ENCODE peak calls at places on chromosome 18, in six cellular contexts. S is GDM1, B is tibial nerve, F is GM12865, H is COLO829, L is endothelial cell. K is an unnamed sample.

GRCh38 chr18:24868760-24869237 is 408.4 kb downstream of the HRH4 start:
- DNase-seq in S (no peak), L (no peak), F (no peak), B (no peak), H (no peak), K (no peak)

GRCh38 chr18:12599543-12599942 is 58.4 kb downstream of the SPIRE1 start:
- DNase-seq in H (no peak), F (no peak), S (no peak), L (no peak), B (no peak), K (no peak)

GRCh38 chr18:10386956-10387355 is 67.5 kb upstream of the APCDD1 start:
- DNase-seq in L (no peak), H (no peak), F (no peak), S (no peak), B (no peak), K (no peak)

GRCh38 chr18:12057419-12058039 is 36.1 kb upstream of the ANKRD62 start:
- DNase-seq in S (no peak), H (no peak), F (peak), B (no peak), L (no peak), K (no peak)

GRCh38 chr18:74456409-74457042 is 582 bp downstream of the DIPK1C start:
- DNase-seq in L (peak), F (no peak), S (no peak), H (no peak), B (no peak), K (no peak)

GRCh38 chr18:8501044-8501443 is 108.2 kb upstream of the RAB12 start:
- DNase-seq in H (no peak), F (no peak), B (no peak), S (no peak), L (no peak), K (no peak)

GRCh38 chr18:11149441-11150270 is at the start of gene PIEZO2:
- DNase-seq in L (peak), F (peak), B (no peak), H (peak), S (peak), K (peak)

GRCh38 chr18:79394438-79395307 is 1.1 kb upstream of the NFATC1 start:
- DNase-seq in F (no peak), L (peak), B (peak), H (no peak), S (no peak), K (no peak)

GRCh38 chr18:59620381-59620780 is 76.8 kb downstream of the CCBE1 start:
- DNase-seq in B (no peak), S (no peak), L (no peak), F (no peak), H (no peak), K (no peak)

GRCh38 chr18:34803877-34804276 is 93.8 kb downstream of the DTNA start:
- DNase-seq in H (no peak), L (no peak), S (no peak), B (no peak), F (no peak), K (no peak)

GRCh38 chr18:75107931-75108276 is 101.0 kb downstream of the PTGR3 start:
- DNase-seq in S (no peak), H (no peak), B (no peak), L (no peak), F (no peak), K (no peak)

GRCh38 chr18:11470941-11471340 is 138.5 kb upstream of the SLC35G4 start:
- DNase-seq in L (no peak), B (no peak), H (peak), F (no peak), S (no peak), K (no peak)

GRCh38 chr18:8095947-8096570 is 513.2 kb upstream of the RAB12 start:
- DNase-seq in S (no peak), H (no peak), L (no peak), F (no peak), B (no peak), K (no peak)

GRCh38 chr18:755506-755905 is 43.1 kb upstream of the ENOSF1 start:
- DNase-seq in L (no peak), B (no peak), H (no peak), F (no peak), S (no peak), K (no peak)

GRCh38 chr18:8744656-8745055 is 39.3 kb downstream of the MTCL1 start:
- DNase-seq in F (peak), H (no peak), L (no peak), S (no peak), B (no peak), K (no peak)

GRCh38 chr18:13425357-13426095 is 207.0 kb downstream of the LDLRAD4 start:
- DNase-seq in S (no peak), F (no peak), B (no peak), L (no peak), H (no peak), K (no peak)

GRCh38 chr18:79881695-79882094 is 69.8 kb downstream of the SLC66A2 start:
- DNase-seq in B (no peak), H (no peak), L (no peak), F (no peak), S (no peak), K (no peak)

GRCh38 chr18:66995270-66995669 is 391.4 kb upstream of the CDH19 start:
- DNase-seq in L (no peak), F (no peak), H (no peak), S (no peak), B (no peak), K (no peak)

GRCh38 chr18:34977787-34978532 is 63.3 kb upstream of the MAPRE2 start:
- DNase-seq in B (no peak), F (peak), L (peak), H (no peak), S (no peak), K (peak)

GRCh38 chr18:48488388-48488850 is 50.4 kb upstream of the CTIF start:
- DNase-seq in F (no peak), B (peak), H (peak), L (no peak), S (no peak), K (peak)

GRCh38 chr18:7789853-7790552 is 222.9 kb downstream of the PTPRM start:
- DNase-seq in H (peak), L (peak), F (no peak), S (no peak), B (no peak), K (no peak)

GRCh38 chr18:55419132-55419938 is 168.7 kb downstream of the TCF4 start:
- DNase-seq in L (peak), F (no peak), B (no peak), H (no peak), S (no peak), K (no peak)

GRCh38 chr18:10232062-10232461 is 222.4 kb upstream of the APCDD1 start:
- DNase-seq in S (no peak), F (no peak), L (no peak), B (no peak), H (no peak), K (no peak)

GRCh38 chr18:76538846-76539245 is 43.8 kb upstream of the ZNF516 start:
- DNase-seq in F (no peak), H (no peak), S (no peak), L (no peak), B (no peak), K (peak)

GRCh38 chr18:14924226-14924625 is 176.3 kb downstream of the ANKRD30B start:
- DNase-seq in L (no peak), B (no peak), F (no peak), S (no peak), H (no peak), K (no peak)

GRCh38 chr18:63131106-63131943 is 188.2 kb downstream of the BCL2 start:
- DNase-seq in B (peak), H (peak), F (peak), S (peak), L (peak), K (peak)

GRCh38 chr18:11071300-11071699 is 78.1 kb downstream of the PIEZO2 start:
- DNase-seq in F (no peak), B (no peak), L (no peak), S (no peak), H (no peak), K (no peak)

GRCh38 chr18:73461780-73462059 is 593.9 kb upstream of the NETO1 start:
- DNase-seq in H (no peak), S (no peak), F (no peak), L (no peak), B (no peak), K (no peak)

GRCh38 chr18:80034852-80035406 is 695 bp downstream of the RBFA start:
- DNase-seq in S (no peak), F (no peak), B (no peak), H (no peak), L (no peak), K (no peak)

GRCh38 chr18:6929370-6930102 is 188.1 kb downstream of the LAMA1 start:
- DNase-seq in H (peak), B (no peak), F (no peak), L (no peak), S (no peak), K (no peak)

GRCh38 chr18:7147399-7147798 is 29.8 kb upstream of the LAMA1 start:
- DNase-seq in F (no peak), L (no peak), B (no peak), S (no peak), H (no peak), K (no peak)

GRCh38 chr18:24695168-24695567 is 234.7 kb downstream of the HRH4 start:
- DNase-seq in B (no peak), S (no peak), L (no peak), F (no peak), H (no peak), K (no peak)

GRCh38 chr18:1488957-1489356 is 584.3 kb downstream of the ADCYAP1 start:
- DNase-seq in S (no peak), B (no peak), F (no peak), L (no peak), H (no peak), K (no peak)

GRCh38 chr18:8806798-8807501 is 101.6 kb downstream of the MTCL1 start:
- DNase-seq in F (no peak), L (no peak), S (no peak), H (no peak), B (no peak), K (no peak)

GRCh38 chr18:55768255-55768654 is 180.3 kb upstream of the TCF4 start:
- DNase-seq in H (no peak), S (no peak), B (no peak), F (no peak), L (no peak), K (no peak)

GRCh38 chr18:573385-573784 is 6.8 kb upstream of the CETN1 start:
- DNase-seq in B (no peak), L (no peak), S (no peak), F (no peak), H (no peak), K (no peak)

GRCh38 chr18:80169607-80170006 is 60.5 kb downstream of the ADNP2 start:
- DNase-seq in B (no peak), L (no peak), H (no peak), F (no peak), S (no peak), K (no peak)

GRCh38 chr18:31273812-31274527 is 44.0 kb upstream of the DSG1 start:
- DNase-seq in F (no peak), L (no peak), S (no peak), H (no peak), B (no peak), K (no peak)